ENCODE peak calls at places on chromosomes 5 and 9, in ten cellular contexts. T, R, G, O, M, B, Y, Q, S and W are unnamed samples.
A peak's percentile ranks its signal among the peaks of the same experiment; 100 is the strongest.

GRCh38 chr5:38648703-38649291 is 92.4 kb upstream of the LIFR start:
- DNase-seq in T (no peak), R (no peak), G (no peak), O (no peak), M (peak; percentile 39), B (no peak), Y (no peak), Q (no peak), S (no peak), W (no peak)

GRCh38 chr9:117458066-117458465 is 43.2 kb upstream of the ASTN2 start:
- DNase-seq in T (no peak), R (no peak), G (no peak), O (no peak), M (no peak), B (no peak), Y (no peak), Q (no peak), S (no peak), W (no peak)

GRCh38 chr5:33311893-33312292 is 128.9 kb upstream of the TARS1 start:
- DNase-seq in T (no peak), R (no peak), G (peak; percentile 48), O (peak; percentile 89), M (no peak), B (no peak), Y (peak; percentile 77), Q (peak; percentile 96), S (no peak), W (peak; percentile 47)

GRCh38 chr9:74497750-74498615 is 848 bp downstream of the RORB start:
- DNase-seq in T (no peak), R (no peak), G (peak; percentile 60), O (peak; percentile 23), M (peak; percentile 73), B (no peak), Y (no peak), Q (peak; percentile 10), S (no peak), W (peak; percentile 31)

GRCh38 chr5:14873093-14873492 is 1.5 kb upstream of the ANKH start:
- DNase-seq in T (no peak), R (no peak), G (no peak), O (no peak), M (no peak), B (no peak), Y (no peak), Q (no peak), S (no peak), W (no peak)

GRCh38 chr9:121620777-121621437 is 30.5 kb upstream of the DAB2IP start:
- DNase-seq in T (peak; percentile 67), R (no peak), G (peak; percentile 69), O (peak; percentile 33), M (peak; percentile 73), B (no peak), Y (peak; percentile 32), Q (no peak), S (peak; percentile 4), W (no peak)

GRCh38 chr5:150488519-150489357 is 19.2 kb upstream of the NDST1 start:
- DNase-seq in T (peak; percentile 40), R (no peak), G (no peak), O (peak; percentile 75), M (no peak), B (no peak), Y (no peak), Q (peak; percentile 69), S (peak; percentile 99), W (peak; percentile 78)

GRCh38 chr9:75197521-75197920 is 109.2 kb downstream of the OSTF1 start:
- DNase-seq in T (no peak), R (no peak), G (peak; percentile 25), O (peak; percentile 35), M (peak; percentile 22), B (no peak), Y (no peak), Q (no peak), S (no peak), W (no peak)

GRCh38 chr9:33687779-33688178 is 107.6 kb upstream of the PRSS3 start:
- DNase-seq in T (peak; percentile 13), R (no peak), G (peak; percentile 9), O (peak; percentile 14), M (peak; percentile 32), B (no peak), Y (no peak), Q (no peak), S (peak; percentile 46), W (no peak)

GRCh38 chr5:77449277-77449676 is 42.8 kb downstream of the WDR41 start:
- DNase-seq in T (no peak), R (no peak), G (no peak), O (no peak), M (no peak), B (no peak), Y (no peak), Q (no peak), S (peak; percentile 74), W (no peak)

GRCh38 chr5:65760504-65761275 is 38.7 kb downstream of the NLN start:
- DNase-seq in T (peak; percentile 50), R (no peak), G (peak; percentile 49), O (peak; percentile 87), M (no peak), B (peak; percentile 24), Y (no peak), Q (peak; percentile 37), S (no peak), W (no peak)

GRCh38 chr5:93072831-93073459 is 508.1 kb downstream of the NR2F1-AS1 start:
- DNase-seq in T (no peak), R (no peak), G (peak; percentile 23), O (peak; percentile 60), M (no peak), B (no peak), Y (no peak), Q (peak; percentile 58), S (no peak), W (no peak)

GRCh38 chr5:79561525-79561893 is 47.6 kb upstream of the HOMER1 start:
- DNase-seq in T (no peak), R (no peak), G (no peak), O (no peak), M (no peak), B (no peak), Y (no peak), Q (no peak), S (no peak), W (no peak)

GRCh38 chr5:140083120-140083519 is 30.8 kb upstream of the PURA start:
- DNase-seq in T (no peak), R (no peak), G (no peak), O (no peak), M (no peak), B (no peak), Y (no peak), Q (no peak), S (no peak), W (no peak)